ENCODE peak calls at places on chromosomes 11 and 22, in six cellular contexts. H is H7, T is AG20443, C is glutamatergic neuron, U is spleen, L is GM12865. J is an unnamed sample.
A peak's percentile ranks its signal among the peaks of the same experiment; 100 is the strongest.

GRCh38 chr11:92061648-92062047 is 163.0 kb upstream of the FAT3 start:
- DNase-seq in H (no peak), T (no peak), C (no peak), U (no peak), L (no peak), J (no peak)

GRCh38 chr11:63683133-63683991 is 2.1 kb downstream of the RTN3 start:
- DNase-seq in H (no peak), T (peak; percentile 31), C (no peak), U (no peak), L (no peak), J (no peak)

GRCh38 chr11:9060700-9061111 is 30.7 kb downstream of the SCUBE2 start:
- DNase-seq in H (peak; percentile 67), T (no peak), C (no peak), U (no peak), L (peak; percentile 95), J (peak; percentile 79)

GRCh38 chr11:18171377-18172000 is 1.1 kb upstream of the MRGPRX4 start:
- DNase-seq in H (peak; percentile 66), T (peak; percentile 56), C (peak; percentile 36), U (no peak), L (peak; percentile 26), J (no peak)

GRCh38 chr11:59647245-59647965 is 21.4 kb downstream of the PATL1 start:
- DNase-seq in H (no peak), T (no peak), C (no peak), U (no peak), L (no peak), J (no peak)

GRCh38 chr11:66857234-66857926 is 516 bp downstream of the LRFN4 start:
- DNase-seq in H (peak; percentile 91), T (peak; percentile 21), C (no peak), U (peak; percentile 75), L (no peak), J (peak; percentile 79)

GRCh38 chr11:115751244-115751643 is 247.0 kb upstream of the CADM1 start:
- DNase-seq in H (no peak), T (no peak), C (no peak), U (no peak), L (no peak), J (no peak)

GRCh38 chr11:12013771-12014170 is 5.3 kb upstream of the DKK3 start:
- DNase-seq in H (no peak), T (no peak), C (no peak), U (no peak), L (no peak), J (no peak)

GRCh38 chr22:35315855-35316745 is 16.4 kb downstream of the TOM1 start:
- DNase-seq in H (no peak), T (no peak), C (no peak), U (peak; percentile 64), L (no peak), J (no peak)

GRCh38 chr22:31148516-31148915 is 8.2 kb upstream of the PLA2G3 start:
- DNase-seq in H (no peak), T (peak; percentile 15), C (no peak), U (no peak), L (no peak), J (no peak)

GRCh38 chr11:111777094-111778046 is 11.2 kb upstream of the PPP2R1B start:
- DNase-seq in H (peak; percentile 43), T (peak; percentile 74), C (no peak), U (no peak), L (peak; percentile 77), J (peak; percentile 66)

GRCh38 chr11:66340596-66341501 is 4.1 kb downstream of the BRMS1 start:
- DNase-seq in H (peak; percentile 54), T (no peak), C (no peak), U (peak; percentile 59), L (no peak), J (no peak)